ENCODE peak calls at places on chromosomes 4 and X, in seven cellular contexts. T is IMR-90, X is heart left ventricle, F is HCT116, U is fibroblast of lung, Y is mesendoderm, R is H9. V is an unnamed sample.

GRCh38 chrX:40130207-40130606 is 32.4 kb upstream of the BCOR start:
- DNase-seq in T (peak; percentile 70), X (no peak), F (peak; percentile 37), U (peak; percentile 85), Y (peak; percentile 71), R (no peak), V (no peak)

GRCh38 chr4:89324671-89325070 is 17.1 kb upstream of the GPRIN3 start:
- DNase-seq in T (peak; percentile 0), X (no peak), F (no peak), U (peak; percentile 60), Y (no peak), R (no peak), V (no peak)

GRCh38 chrX:30060718-30061117 is 154.6 kb upstream of the MAGEB2 start:
- DNase-seq in T (peak; percentile 21), X (no peak), F (peak; percentile 6), U (peak; percentile 6), Y (peak; percentile 40), R (no peak), V (no peak)

GRCh38 chr4:111632752-111633151 is 512.5 kb upstream of the FAM241A start:
- DNase-seq in T (peak; percentile 53), X (no peak), F (no peak), U (peak; percentile 47), Y (no peak), R (no peak), V (no peak)

GRCh38 chr4:31458813-31459212 is 738.6 kb downstream of the PCDH7 start:
- DNase-seq in T (no peak), X (no peak), F (no peak), U (peak; percentile 30), Y (no peak), R (no peak), V (no peak)

GRCh38 chr4:84792366-84793301 is 173.9 kb downstream of the WDFY3 start:
- DNase-seq in T (peak; percentile 45), X (no peak), F (no peak), U (no peak), Y (no peak), R (no peak), V (no peak)

GRCh38 chrX:43756076-43756475 is 100.0 kb downstream of the MAOA start:
- DNase-seq in T (no peak), X (no peak), F (no peak), U (no peak), Y (no peak), R (no peak), V (no peak)

GRCh38 chrX:54066841-54067240 is 22.6 kb upstream of the PHF8 start:
- DNase-seq in T (peak; percentile 65), X (no peak), F (no peak), U (peak; percentile 51), Y (no peak), R (no peak), V (no peak)

GRCh38 chr4:111433436-111433835 is 711.8 kb upstream of the FAM241A start:
- DNase-seq in T (no peak), X (no peak), F (no peak), U (no peak), Y (no peak), R (no peak), V (no peak)

GRCh38 chr4:121951570-121952110 is at the start of gene TRPC3:
- DNase-seq in T (peak; percentile 25), X (peak; percentile 32), F (no peak), U (peak; percentile 33), Y (peak; percentile 47), R (peak; percentile 45), V (no peak)

GRCh38 chr4:5511791-5512190 is 196.6 kb downstream of the EVC2 start:
- DNase-seq in T (peak; percentile 63), X (no peak), F (no peak), U (peak; percentile 51), Y (no peak), R (no peak), V (no peak)

GRCh38 chr4:152674359-152674758 is 5.4 kb downstream of the TMEM154 start:
- DNase-seq in T (no peak), X (no peak), F (no peak), U (no peak), Y (peak; percentile 49), R (no peak), V (no peak)

GRCh38 chrX:136464589-136464988 is 23.2 kb upstream of the BRS3 start:
- DNase-seq in T (no peak), X (no peak), F (no peak), U (no peak), Y (no peak), R (no peak), V (no peak)

GRCh38 chr4:187606581-187606980 is 389.0 kb upstream of the ZFP42 start:
- DNase-seq in T (peak; percentile 69), X (no peak), F (peak; percentile 54), U (peak; percentile 44), Y (peak; percentile 77), R (peak; percentile 63), V (no peak)

GRCh38 chrX:56766554-56767412 is 37.7 kb downstream of the NBDY start:
- DNase-seq in T (peak; percentile 39), X (no peak), F (no peak), U (peak; percentile 62), Y (peak; percentile 75), R (peak; percentile 18), V (no peak)

GRCh38 chr4:78569291-78569821 is 17.8 kb downstream of the ANXA3 start:
- DNase-seq in T (peak; percentile 82), X (no peak), F (peak; percentile 87), U (peak; percentile 95), Y (peak; percentile 90), R (no peak), V (no peak)

GRCh38 chrX:77061022-77061421 is 386.2 kb upstream of the FGF16 start:
- DNase-seq in T (no peak), X (no peak), F (no peak), U (no peak), Y (no peak), R (no peak), V (no peak)

GRCh38 chr4:185721949-185722316 is 90.1 kb downstream of the SORBS2 start:
- DNase-seq in T (no peak), X (no peak), F (no peak), U (no peak), Y (no peak), R (no peak), V (no peak)

GRCh38 chr4:95255396-95256107 is 293.2 kb downstream of the UNC5C start:
- DNase-seq in T (peak; percentile 77), X (peak; percentile 31), F (no peak), U (peak; percentile 71), Y (no peak), R (no peak), V (no peak)

GRCh38 chr4:140427104-140427918 is at the start of gene CLGN:
- DNase-seq in T (peak; percentile 44), X (peak; percentile 86), F (peak; percentile 45), U (peak; percentile 71), Y (peak; percentile 94), R (peak; percentile 93), V (peak; percentile 49)

GRCh38 chrX:109533631-109534030 is 3.0 kb upstream of the NXT2 start:
- DNase-seq in T (peak; percentile 1), X (no peak), F (no peak), U (peak; percentile 23), Y (no peak), R (no peak), V (no peak)

GRCh38 chr4:148061139-148061476 is 329.2 kb downstream of the ARHGAP10 start:
- DNase-seq in T (no peak), X (no peak), F (no peak), U (no peak), Y (peak; percentile 85), R (no peak), V (no peak)

GRCh38 chr4:148059617-148060180 is 327.8 kb downstream of the ARHGAP10 start:
- DNase-seq in T (no peak), X (peak; percentile 66), F (no peak), U (no peak), Y (no peak), R (no peak), V (no peak)

GRCh38 chr4:148062301-148062950 is 330.5 kb downstream of the ARHGAP10 start:
- DNase-seq in T (no peak), X (no peak), F (no peak), U (no peak), Y (no peak), R (no peak), V (no peak)

GRCh38 chr4:148061795-148062194 is 329.9 kb downstream of the ARHGAP10 start:
- DNase-seq in T (no peak), X (no peak), F (no peak), U (no peak), Y (peak; percentile 57), R (no peak), V (no peak)

DNA sequence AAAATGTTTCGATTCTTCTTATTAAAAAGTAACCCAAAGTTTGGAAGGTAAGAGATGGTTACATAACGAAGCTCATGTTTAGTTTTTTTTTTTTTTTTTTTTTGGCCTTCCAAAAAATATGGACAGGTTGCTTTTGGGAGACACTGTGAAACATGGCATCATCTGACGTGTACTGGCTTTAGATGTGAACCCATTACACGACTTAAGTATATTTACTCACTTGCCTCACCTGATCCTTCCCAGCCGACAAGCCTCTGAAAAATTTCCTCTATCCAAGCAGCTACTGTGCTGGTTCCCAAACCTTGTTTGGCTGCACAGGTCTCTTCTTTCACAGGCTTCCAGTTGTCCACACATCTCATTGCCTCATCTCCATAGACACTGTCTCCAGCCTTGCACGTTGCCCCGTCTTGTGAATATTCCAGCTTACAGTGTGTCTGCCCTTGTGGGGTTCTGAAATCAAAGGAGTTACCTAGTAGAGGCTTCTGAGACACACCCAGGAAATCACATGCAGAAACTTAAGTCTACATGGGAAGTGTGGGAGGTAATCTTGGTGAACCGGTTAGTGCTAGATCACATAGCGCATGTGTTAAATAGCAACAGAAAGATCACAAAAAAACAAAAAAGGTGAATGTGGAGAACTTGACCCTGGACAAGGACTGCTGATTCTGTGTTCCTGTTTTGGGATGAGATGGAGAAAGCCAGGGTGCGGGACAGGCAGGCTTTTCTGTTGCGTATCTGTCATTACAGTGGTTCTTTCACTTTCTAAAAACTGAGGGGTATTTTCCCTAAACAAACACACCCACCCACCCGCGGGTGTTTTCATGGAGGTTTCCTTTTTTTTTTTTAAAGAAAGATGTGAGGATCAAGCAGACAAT is 328.6 kb downstream of the ARHGAP10 start:
- DNase-seq in T (no peak), X (no peak), F (no peak), U (no peak), Y (no peak), R (no peak), V (no peak)
- H3K27ac ChIP-seq in T (no peak overlapping the region), X (peak overlapping the region; percentile 63), F (no peak overlapping the region), U (no peak overlapping the region), Y (no peak overlapping the region), R (no peak overlapping the region), V (no peak overlapping the region)

GRCh38 chr4:55087016-55087929 is 38.1 kb downstream of the KDR start:
- DNase-seq in T (no peak), X (no peak), F (no peak), U (peak; percentile 43), Y (peak; percentile 14), R (no peak), V (no peak)
- H3K27ac ChIP-seq in T (no peak overlapping the region), X (no peak overlapping the region), F (no peak overlapping the region), U (no peak overlapping the region), Y (no peak overlapping the region), R (no peak overlapping the region), V (peak overlapping the region; percentile 79)

GRCh38 chr4:118983293-118983692 is 94.6 kb downstream of the SYNPO2 start:
- DNase-seq in T (no peak), X (no peak), F (no peak), U (no peak), Y (no peak), R (no peak), V (no peak)
- H3K27ac ChIP-seq in T (no peak overlapping the region), X (peak overlapping the region; percentile 55), F (no peak overlapping the region), U (no peak overlapping the region), Y (no peak overlapping the region), R (no peak overlapping the region), V (no peak overlapping the region)

GRCh38 chr4:81030061-81030616 is 369 bp upstream of the BMP3 start:
- DNase-seq in T (no peak), X (no peak), F (no peak), U (no peak), Y (peak; percentile 70), R (peak; percentile 70), V (no peak)
- H3K27ac ChIP-seq in T (no peak overlapping the region), X (no peak overlapping the region), F (no peak overlapping the region), U (no peak overlapping the region), Y (no peak overlapping the region), R (no peak overlapping the region), V (no peak overlapping the region)